ENCODE peak calls at places on chromosomes 12 and 14, in ten cellular contexts. Y, D, F, A, Q, C, G, N, X and E are unnamed samples.

GRCh38 chr12:6936642-6937480 is 6.8 kb upstream of the RNU7-1 start:
- DNase-seq in Y (no peak), D (no peak), F (peak; percentile 69), A (peak; percentile 77), Q (peak; percentile 32), C (peak; percentile 81), G (no peak), N (no peak), X (peak; percentile 73), E (peak; percentile 71)

GRCh38 chr12:38921025-38921677 is 15.8 kb upstream of the CPNE8 start:
- DNase-seq in Y (peak; percentile 80), D (peak; percentile 62), F (peak; percentile 18), A (no peak), Q (peak; percentile 9), C (peak; percentile 70), G (peak; percentile 65), N (no peak), X (no peak), E (no peak)

GRCh38 chr14:99522457-99522891 is 41.3 kb downstream of the CCNK start:
- DNase-seq in Y (peak; percentile 49), D (peak; percentile 46), F (no peak), A (no peak), Q (peak; percentile 59), C (no peak), G (no peak), N (no peak), X (peak; percentile 63), E (no peak)

GRCh38 chr12:2540535-2540941 is 254.2 kb upstream of the FKBP4 start:
- DNase-seq in Y (no peak), D (no peak), F (no peak), A (no peak), Q (no peak), C (no peak), G (no peak), N (no peak), X (no peak), E (no peak)

GRCh38 chr14:62807636-62808035 is 237.6 kb downstream of the KCNH5 start:
- DNase-seq in Y (no peak), D (no peak), F (no peak), A (no peak), Q (no peak), C (no peak), G (no peak), N (no peak), X (no peak), E (no peak)

GRCh38 chr12:51827925-51828818 is 20.3 kb downstream of the FIGNL2 start:
- DNase-seq in Y (peak; percentile 47), D (peak; percentile 33), F (peak; percentile 54), A (no peak), Q (peak; percentile 57), C (peak; percentile 79), G (no peak), N (no peak), X (peak; percentile 64), E (peak; percentile 67)

GRCh38 chr12:57592551-57593165 is 1.7 kb downstream of the PIP4K2C start:
- DNase-seq in Y (no peak), D (no peak), F (no peak), A (no peak), Q (no peak), C (no peak), G (no peak), N (peak; percentile 36), X (no peak), E (no peak)

GRCh38 chr14:76716285-76716684 is 45.0 kb upstream of the VASH1 start:
- DNase-seq in Y (no peak), D (no peak), F (no peak), A (no peak), Q (no peak), C (no peak), G (no peak), N (no peak), X (no peak), E (no peak)

GRCh38 chr14:75482366-75482765 is 39.9 kb upstream of the BATF start:
- DNase-seq in Y (no peak), D (no peak), F (no peak), A (no peak), Q (no peak), C (no peak), G (no peak), N (no peak), X (no peak), E (no peak)

GRCh38 chr12:22459872-22460490 is 84.4 kb downstream of the C2CD5 start:
- DNase-seq in Y (peak; percentile 65), D (peak; percentile 69), F (no peak), A (no peak), Q (peak; percentile 20), C (no peak), G (no peak), N (no peak), X (no peak), E (peak; percentile 51)

GRCh38 chr14:26872930-26873470 is 275.2 kb upstream of the NOVA1 start:
- DNase-seq in Y (no peak), D (no peak), F (no peak), A (no peak), Q (no peak), C (no peak), G (no peak), N (no peak), X (no peak), E (no peak)

GRCh38 chr12:11797317-11797913 is 147.9 kb downstream of the ETV6 start:
- DNase-seq in Y (peak; percentile 95), D (peak; percentile 83), F (no peak), A (no peak), Q (peak; percentile 48), C (no peak), G (no peak), N (peak; percentile 23), X (no peak), E (no peak)

GRCh38 chr14:75880512-75880911 is 101.3 kb downstream of the TGFB3 start:
- DNase-seq in Y (no peak), D (no peak), F (no peak), A (no peak), Q (no peak), C (no peak), G (no peak), N (no peak), X (no peak), E (no peak)

GRCh38 chr12:49974677-49975369 is 2.1 kb downstream of the AQP6 start:
- DNase-seq in Y (peak; percentile 25), D (no peak), F (no peak), A (no peak), Q (no peak), C (peak; percentile 50), G (no peak), N (peak; percentile 60), X (no peak), E (no peak)

GRCh38 chr12:54207539-54208267 is 18.9 kb upstream of the SMUG1 start:
- DNase-seq in Y (peak; percentile 56), D (peak; percentile 55), F (peak; percentile 60), A (peak; percentile 82), Q (peak; percentile 96), C (peak; percentile 93), G (peak; percentile 82), N (peak; percentile 21), X (peak; percentile 68), E (peak; percentile 66)

GRCh38 chr14:30558362-30558674 is 640 bp upstream of the G2E3 start:
- DNase-seq in Y (no peak), D (no peak), F (no peak), A (no peak), Q (no peak), C (no peak), G (no peak), N (no peak), X (no peak), E (no peak)

GRCh38 chr12:54041097-54041690 is 8.3 kb downstream of the HOXC5 start:
- DNase-seq in Y (no peak), D (no peak), F (no peak), A (no peak), Q (peak; percentile 18), C (no peak), G (no peak), N (no peak), X (no peak), E (no peak)

GRCh38 chr14:95818581-95818980 is 58.1 kb upstream of the TUNAR start:
- DNase-seq in Y (no peak), D (no peak), F (no peak), A (no peak), Q (no peak), C (no peak), G (no peak), N (no peak), X (no peak), E (no peak)

GRCh38 chr12:25005376-25005775 is 56.5 kb upstream of the BCAT1 start:
- DNase-seq in Y (no peak), D (no peak), F (no peak), A (no peak), Q (no peak), C (no peak), G (no peak), N (no peak), X (no peak), E (no peak)

GRCh38 chr12:5492562-5492961 is 60.7 kb downstream of the NTF3 start:
- DNase-seq in Y (no peak), D (no peak), F (no peak), A (no peak), Q (no peak), C (no peak), G (no peak), N (no peak), X (no peak), E (no peak)

GRCh38 chr14:35331605-35332516 is 39.7 kb downstream of the PSMA6 start:
- DNase-seq in Y (peak; percentile 22), D (peak; percentile 45), F (no peak), A (no peak), Q (peak; percentile 88), C (no peak), G (peak; percentile 62), N (no peak), X (peak; percentile 88), E (no peak)

GRCh38 chr12:48957141-48958048 is at the start of gene ARF3:
- DNase-seq in Y (peak; percentile 85), D (peak; percentile 94), F (peak; percentile 90), A (peak; percentile 96), Q (peak; percentile 96), C (peak; percentile 96), G (peak; percentile 95), N (peak; percentile 89), X (peak; percentile 97), E (peak; percentile 91)

GRCh38 chr12:32134144-32134888 is 27.7 kb downstream of the BICD1 start:
- DNase-seq in Y (peak; percentile 72), D (peak; percentile 51), F (no peak), A (peak; percentile 56), Q (no peak), C (peak; percentile 75), G (no peak), N (no peak), X (no peak), E (peak; percentile 29)

GRCh38 chr14:87628129-87628528 is 364.9 kb downstream of the GALC start:
- DNase-seq in Y (peak; percentile 89), D (peak; percentile 4), F (no peak), A (no peak), Q (peak; percentile 6), C (no peak), G (no peak), N (peak; percentile 39), X (no peak), E (no peak)

GRCh38 chr12:82981150-82981549 is 294.4 kb downstream of the TMTC2 start:
- DNase-seq in Y (no peak), D (no peak), F (no peak), A (no peak), Q (peak; percentile 34), C (no peak), G (no peak), N (no peak), X (no peak), E (no peak)

GRCh38 chr12:16229676-16230075 is 47.8 kb downstream of the SLC15A5 start:
- DNase-seq in Y (peak; percentile 1), D (peak; percentile 0), F (no peak), A (no peak), Q (no peak), C (no peak), G (no peak), N (no peak), X (no peak), E (no peak)

GRCh38 chr12:30378307-30378706 is 317.4 kb downstream of the IPO8 start:
- DNase-seq in Y (no peak), D (no peak), F (no peak), A (no peak), Q (no peak), C (no peak), G (no peak), N (no peak), X (no peak), E (no peak)

GRCh38 chr14:33475623-33476022 is 475.3 kb downstream of the EGLN3 start:
- DNase-seq in Y (peak; percentile 18), D (peak; percentile 78), F (no peak), A (no peak), Q (peak; percentile 93), C (no peak), G (peak; percentile 10), N (peak; percentile 41), X (no peak), E (no peak)